ENCODE peak calls at places on chromosomes 7 and 10, in five cellular contexts. One of them, this sample, is unnamed.

GRCh38 chr10:69635428-69636272 is 5.6 kb downstream of the FAM241B start:
- DNase-seq in brain pericyte: no peak
- DNase-seq in fibroblast of the aortic adventitia: no peak
- DNase-seq in stimulated activated CD4-positive, alpha-beta T cell treated with anti-CD3 and anti-CD28 coated beads, Interleukin-1b, Interleukin-23, amount 100 ng/mL, for 24 hours: no peak
- DNase-seq in SK-N-DZ: no peak
- DNase-seq in this sample: no peak

GRCh38 chr10:96118604-96119450 is 11.3 kb upstream of the ZNF518A start:
- DNase-seq in brain pericyte: no peak
- DNase-seq in fibroblast of the aortic adventitia: no peak
- DNase-seq in stimulated activated CD4-positive, alpha-beta T cell treated with anti-CD3 and anti-CD28 coated beads, Interleukin-1b, Interleukin-23, amount 100 ng/mL, for 24 hours: no peak
- DNase-seq in SK-N-DZ: peak
- DNase-seq in this sample: no peak

GRCh38 chr7:28672397-28672797 is 260.1 kb downstream of the CREB5 start:
- DNase-seq in brain pericyte: no peak
- DNase-seq in fibroblast of the aortic adventitia: no peak
- DNase-seq in stimulated activated CD4-positive, alpha-beta T cell treated with anti-CD3 and anti-CD28 coated beads, Interleukin-1b, Interleukin-23, amount 100 ng/mL, for 24 hours: no peak
- DNase-seq in SK-N-DZ: no peak
- DNase-seq in this sample: no peak

GRCh38 chr7:49228447-49228846 is 304.1 kb downstream of the CDC14C start:
- DNase-seq in brain pericyte: no peak
- DNase-seq in fibroblast of the aortic adventitia: no peak
- DNase-seq in stimulated activated CD4-positive, alpha-beta T cell treated with anti-CD3 and anti-CD28 coated beads, Interleukin-1b, Interleukin-23, amount 100 ng/mL, for 24 hours: no peak
- DNase-seq in SK-N-DZ: no peak
- DNase-seq in this sample: no peak

GRCh38 chr7:102146989-102147388 is 139.7 kb upstream of the SH2B2 start:
- DNase-seq in brain pericyte: no peak
- DNase-seq in fibroblast of the aortic adventitia: peak
- DNase-seq in stimulated activated CD4-positive, alpha-beta T cell treated with anti-CD3 and anti-CD28 coated beads, Interleukin-1b, Interleukin-23, amount 100 ng/mL, for 24 hours: no peak
- DNase-seq in SK-N-DZ: no peak
- DNase-seq in this sample: no peak

GRCh38 chr7:92608380-92609322 is 18.5 kb upstream of the FAM133B start:
- DNase-seq in brain pericyte: no peak
- DNase-seq in fibroblast of the aortic adventitia: no peak
- DNase-seq in stimulated activated CD4-positive, alpha-beta T cell treated with anti-CD3 and anti-CD28 coated beads, Interleukin-1b, Interleukin-23, amount 100 ng/mL, for 24 hours: no peak
- DNase-seq in SK-N-DZ: no peak
- DNase-seq in this sample: no peak

GRCh38 chr10:130354976-130355795 is 219.0 kb downstream of the GLRX3 start:
- DNase-seq in brain pericyte: no peak
- DNase-seq in fibroblast of the aortic adventitia: no peak
- DNase-seq in stimulated activated CD4-positive, alpha-beta T cell treated with anti-CD3 and anti-CD28 coated beads, Interleukin-1b, Interleukin-23, amount 100 ng/mL, for 24 hours: no peak
- DNase-seq in SK-N-DZ: no peak
- DNase-seq in this sample: no peak

GRCh38 chr10:79351332-79351731 is 4.1 kb downstream of the PPIF start:
- DNase-seq in brain pericyte: no peak
- DNase-seq in fibroblast of the aortic adventitia: no peak
- DNase-seq in stimulated activated CD4-positive, alpha-beta T cell treated with anti-CD3 and anti-CD28 coated beads, Interleukin-1b, Interleukin-23, amount 100 ng/mL, for 24 hours: no peak
- DNase-seq in SK-N-DZ: no peak
- DNase-seq in this sample: no peak

GRCh38 chr7:49775065-49775948 is 1.9 kb downstream of the VWC2 start:
- DNase-seq in brain pericyte: no peak
- DNase-seq in fibroblast of the aortic adventitia: no peak
- DNase-seq in stimulated activated CD4-positive, alpha-beta T cell treated with anti-CD3 and anti-CD28 coated beads, Interleukin-1b, Interleukin-23, amount 100 ng/mL, for 24 hours: no peak
- DNase-seq in SK-N-DZ: no peak
- DNase-seq in this sample: no peak

GRCh38 chr10:73095479-73096021 is 1.1 kb downstream of the P4HA1 start:
- DNase-seq in brain pericyte: no peak
- DNase-seq in fibroblast of the aortic adventitia: peak
- DNase-seq in stimulated activated CD4-positive, alpha-beta T cell treated with anti-CD3 and anti-CD28 coated beads, Interleukin-1b, Interleukin-23, amount 100 ng/mL, for 24 hours: no peak
- DNase-seq in SK-N-DZ: peak
- DNase-seq in this sample: peak

GRCh38 chr7:90736316-90736715 is 140.2 kb downstream of the CDK14 start:
- DNase-seq in brain pericyte: no peak
- DNase-seq in fibroblast of the aortic adventitia: no peak
- DNase-seq in stimulated activated CD4-positive, alpha-beta T cell treated with anti-CD3 and anti-CD28 coated beads, Interleukin-1b, Interleukin-23, amount 100 ng/mL, for 24 hours: no peak
- DNase-seq in SK-N-DZ: no peak
- DNase-seq in this sample: no peak

GRCh38 chr10:42872865-42873435 is 90.4 kb downstream of the BMS1 start:
- DNase-seq in brain pericyte: no peak
- DNase-seq in fibroblast of the aortic adventitia: no peak
- DNase-seq in stimulated activated CD4-positive, alpha-beta T cell treated with anti-CD3 and anti-CD28 coated beads, Interleukin-1b, Interleukin-23, amount 100 ng/mL, for 24 hours: no peak
- DNase-seq in SK-N-DZ: no peak
- DNase-seq in this sample: no peak

GRCh38 chr7:83413831-83414230 is 235.1 kb downstream of the SEMA3E start:
- DNase-seq in brain pericyte: no peak
- DNase-seq in fibroblast of the aortic adventitia: peak
- DNase-seq in stimulated activated CD4-positive, alpha-beta T cell treated with anti-CD3 and anti-CD28 coated beads, Interleukin-1b, Interleukin-23, amount 100 ng/mL, for 24 hours: no peak
- DNase-seq in SK-N-DZ: no peak
- DNase-seq in this sample: no peak

GRCh38 chr7:74503061-74503460 is 49.4 kb downstream of the GTF2IRD1 start:
- DNase-seq in brain pericyte: no peak
- DNase-seq in fibroblast of the aortic adventitia: no peak
- DNase-seq in stimulated activated CD4-positive, alpha-beta T cell treated with anti-CD3 and anti-CD28 coated beads, Interleukin-1b, Interleukin-23, amount 100 ng/mL, for 24 hours: no peak
- DNase-seq in SK-N-DZ: no peak
- DNase-seq in this sample: no peak

GRCh38 chr10:46293832-46294640 is 7.2 kb downstream of the ANTXRL start:
- DNase-seq in brain pericyte: no peak
- DNase-seq in fibroblast of the aortic adventitia: no peak
- DNase-seq in stimulated activated CD4-positive, alpha-beta T cell treated with anti-CD3 and anti-CD28 coated beads, Interleukin-1b, Interleukin-23, amount 100 ng/mL, for 24 hours: no peak
- DNase-seq in SK-N-DZ: no peak
- DNase-seq in this sample: no peak

GRCh38 chr7:135706858-135707569 is 21.0 kb downstream of the SLC13A4 start:
- DNase-seq in brain pericyte: no peak
- DNase-seq in fibroblast of the aortic adventitia: no peak
- DNase-seq in stimulated activated CD4-positive, alpha-beta T cell treated with anti-CD3 and anti-CD28 coated beads, Interleukin-1b, Interleukin-23, amount 100 ng/mL, for 24 hours: no peak
- DNase-seq in SK-N-DZ: no peak
- DNase-seq in this sample: peak

GRCh38 chr10:31340343-31340742 is 21.3 kb downstream of the ZEB1 start:
- DNase-seq in brain pericyte: no peak
- DNase-seq in fibroblast of the aortic adventitia: no peak
- DNase-seq in stimulated activated CD4-positive, alpha-beta T cell treated with anti-CD3 and anti-CD28 coated beads, Interleukin-1b, Interleukin-23, amount 100 ng/mL, for 24 hours: no peak
- DNase-seq in SK-N-DZ: no peak
- DNase-seq in this sample: no peak

GRCh38 chr7:129643545-129644170 is 32.1 kb downstream of the NRF1 start:
- DNase-seq in brain pericyte: no peak
- DNase-seq in fibroblast of the aortic adventitia: no peak
- DNase-seq in stimulated activated CD4-positive, alpha-beta T cell treated with anti-CD3 and anti-CD28 coated beads, Interleukin-1b, Interleukin-23, amount 100 ng/mL, for 24 hours: no peak
- DNase-seq in SK-N-DZ: no peak
- DNase-seq in this sample: no peak

GRCh38 chr7:30173058-30173897 is 38.5 kb downstream of the MTURN start:
- DNase-seq in brain pericyte: peak
- DNase-seq in fibroblast of the aortic adventitia: peak
- DNase-seq in stimulated activated CD4-positive, alpha-beta T cell treated with anti-CD3 and anti-CD28 coated beads, Interleukin-1b, Interleukin-23, amount 100 ng/mL, for 24 hours: no peak
- DNase-seq in SK-N-DZ: peak
- DNase-seq in this sample: peak

GRCh38 chr10:63929826-63930467 is 408.7 kb downstream of the REEP3 start:
- DNase-seq in brain pericyte: no peak
- DNase-seq in fibroblast of the aortic adventitia: no peak
- DNase-seq in stimulated activated CD4-positive, alpha-beta T cell treated with anti-CD3 and anti-CD28 coated beads, Interleukin-1b, Interleukin-23, amount 100 ng/mL, for 24 hours: no peak
- DNase-seq in SK-N-DZ: peak
- DNase-seq in this sample: no peak

GRCh38 chr7:155066417-155066950 is 3.6 kb upstream of the HTR5A start:
- DNase-seq in brain pericyte: no peak
- DNase-seq in fibroblast of the aortic adventitia: peak
- DNase-seq in stimulated activated CD4-positive, alpha-beta T cell treated with anti-CD3 and anti-CD28 coated beads, Interleukin-1b, Interleukin-23, amount 100 ng/mL, for 24 hours: no peak
- DNase-seq in SK-N-DZ: no peak
- DNase-seq in this sample: peak

This sample was measured in mammary epithelial cell.